ENCODE peak calls at places on chromosome 13, in eight cellular contexts. P is ovary, V is tibial nerve, S is IMR-90, U is transverse colon, O is sigmoid colon, A is GM12892, K is gastrocnemius medialis. D is an unnamed sample.
A peak's percentile ranks its signal among the peaks of the same experiment; 100 is the strongest.

GRCh38 chr13:108575430-108575829 is 54.0 kb upstream of the MYO16 start:
- DNase-seq in P (no peak), V (no peak), S (no peak), U (no peak), O (no peak), A (no peak), K (no peak), D (no peak)

GRCh38 chr13:99005609-99006008 is 27.7 kb upstream of the DOCK9 start:
- DNase-seq in P (no peak), V (no peak), S (no peak), U (no peak), O (no peak), A (no peak), K (no peak), D (no peak)

GRCh38 chr13:113272791-113273190 is 24.2 kb upstream of the LAMP1 start:
- DNase-seq in P (no peak), V (no peak), S (no peak), U (no peak), O (no peak), A (no peak), K (no peak), D (no peak)

GRCh38 chr13:34467450-34468083 is 474.5 kb upstream of the NBEA start:
- DNase-seq in P (no peak), V (no peak), S (no peak), U (no peak), O (no peak), A (no peak), K (no peak), D (no peak)

GRCh38 chr13:95155504-95155903 is 145.7 kb downstream of the ABCC4 start:
- DNase-seq in P (no peak), V (no peak), S (no peak), U (no peak), O (no peak), A (no peak), K (no peak), D (no peak)

GRCh38 chr13:64305246-64305645 is 2889.6 kb upstream of the PCDH20 start:
- DNase-seq in P (no peak), V (no peak), S (peak; percentile 58), U (no peak), O (no peak), A (no peak), K (no peak), D (no peak)

GRCh38 chr13:99374169-99374991 is 67.2 kb upstream of the GPR183 start:
- DNase-seq in P (no peak), V (no peak), S (no peak), U (no peak), O (no peak), A (no peak), K (no peak), D (no peak)

GRCh38 chr13:32408999-32409313 is 19.0 kb downstream of the N4BP2L1 start:
- DNase-seq in P (no peak), V (no peak), S (no peak), U (no peak), O (no peak), A (no peak), K (no peak), D (no peak)

GRCh38 chr13:94860981-94861407 is 148.6 kb upstream of the SOX21 start:
- DNase-seq in P (no peak), V (no peak), S (peak; percentile 13), U (no peak), O (no peak), A (no peak), K (no peak), D (no peak)

GRCh38 chr13:75839418-75839817 is 203.3 kb downstream of the LMO7 start:
- DNase-seq in P (no peak), V (no peak), S (no peak), U (no peak), O (no peak), A (no peak), K (no peak), D (no peak)

DNA sequence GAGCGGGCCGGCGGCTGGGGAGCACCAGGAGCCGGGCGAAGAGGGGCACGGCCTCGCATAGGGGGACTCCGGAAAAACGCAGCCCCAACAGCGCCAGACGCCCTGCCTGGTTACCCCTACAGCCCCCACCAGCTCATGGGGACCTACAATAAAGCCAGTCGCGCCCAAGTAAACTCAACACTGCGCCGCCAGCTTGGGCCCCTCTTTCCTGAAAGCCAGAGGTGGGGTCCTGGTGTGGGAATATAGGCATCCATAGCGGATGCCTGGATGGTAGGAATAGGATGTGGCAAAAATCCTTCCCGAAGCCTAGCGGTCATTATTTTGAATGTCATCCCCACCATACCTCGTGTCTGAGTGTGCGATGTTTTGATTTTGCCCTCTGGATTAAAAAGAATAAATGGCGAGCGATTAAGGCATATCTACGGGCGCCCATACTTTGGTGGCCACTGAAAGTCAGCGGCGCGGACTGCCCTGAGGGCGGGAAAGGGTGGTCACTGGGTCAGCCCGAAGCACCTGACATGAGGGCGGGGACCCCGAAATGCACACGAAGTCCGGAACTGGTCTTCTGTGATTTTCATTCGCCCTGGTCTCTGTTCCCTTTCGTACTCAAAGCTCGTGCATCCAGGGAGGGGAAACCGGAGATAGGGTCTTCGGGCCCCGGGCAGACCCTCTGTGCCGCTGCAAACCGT is at the start of the genes NHLRC3 and PROSER1:
- DNase-seq in P (peak; percentile 97), V (peak; percentile 88), S (peak; percentile 88), U (peak; percentile 92), O (peak; percentile 95), A (peak; percentile 27), K (peak; percentile 88), D (peak; percentile 33)
- TF ChIP-seq POLR2A in P (no peak), V (peak; percentile 42), S (peak; percentile 75), U (peak; percentile 49), O (peak; percentile 34), A (peak; percentile 68), K (peak; percentile 55), D (peak; percentile 80)

DNA sequence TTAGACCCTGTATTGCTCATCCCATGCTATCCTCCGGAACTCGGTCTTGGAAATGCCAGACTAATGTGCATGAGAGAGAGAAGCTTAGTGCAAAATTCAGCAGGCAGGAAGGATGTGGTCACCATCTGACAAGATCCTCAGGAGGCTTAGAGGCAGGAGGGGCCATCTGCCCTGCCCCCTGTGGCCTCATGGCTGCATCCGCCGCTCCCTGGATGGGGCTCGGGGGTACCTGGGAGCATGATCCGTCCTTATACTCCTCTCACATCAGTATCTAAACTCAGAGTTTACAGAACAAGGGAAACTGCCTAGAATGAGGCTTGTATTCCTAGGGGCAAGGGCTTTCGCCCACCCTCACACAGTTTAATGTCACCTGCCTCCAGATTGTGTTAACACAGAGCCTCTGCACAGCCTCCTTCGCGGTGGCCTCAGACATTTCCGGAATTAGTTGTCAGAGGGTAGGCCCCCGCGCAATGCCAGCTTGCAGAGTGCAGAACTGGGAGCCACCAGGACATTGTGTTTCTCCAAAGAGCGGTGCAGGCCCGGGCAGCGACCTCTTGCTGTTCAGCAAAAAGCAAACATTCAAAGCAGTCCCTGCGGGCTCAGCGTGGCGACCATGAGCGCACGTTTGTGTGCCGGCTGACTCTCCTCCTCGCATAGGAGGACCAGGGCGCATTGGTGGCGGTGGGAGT is 39.2 kb downstream of the GPR12 start:
- DNase-seq in P (no peak), V (no peak), S (no peak), U (peak; percentile 28), O (no peak), A (no peak), K (no peak), D (no peak)
- TF ChIP-seq POLR2A in P (no peak), V (no peak), S (no peak), U (no peak), O (no peak), A (no peak), K (no peak), D (no peak)

GRCh38 chr13:114314074-114314912 is at the start of gene CHAMP1:
- DNase-seq in P (peak; percentile 99), V (peak; percentile 91), S (peak; percentile 96), U (peak; percentile 97), O (peak; percentile 98), A (peak; percentile 80), K (peak; percentile 95), D (peak; percentile 81)
- TF ChIP-seq POLR2A in P (peak; percentile 84), V (peak; percentile 85), S (peak; percentile 96), U (peak; percentile 60), O (peak; percentile 26), A (peak; percentile 91), K (peak; percentile 88), D (peak; percentile 78)

GRCh38 chr13:61766667-61767058 is 351.0 kb upstream of the PCDH20 start:
- DNase-seq in P (no peak), V (no peak), S (no peak), U (no peak), O (no peak), A (no peak), K (no peak), D (no peak)

GRCh38 chr13:61761690-61762089 is 346.0 kb upstream of the PCDH20 start:
- DNase-seq in P (no peak), V (no peak), S (no peak), U (no peak), O (no peak), A (no peak), K (no peak), D (no peak)

GRCh38 chr13:61765940-61766666 is 350.5 kb upstream of the PCDH20 start:
- DNase-seq in P (no peak), V (no peak), S (no peak), U (no peak), O (no peak), A (no peak), K (no peak), D (no peak)

GRCh38 chr13:61768175-61768574 is 352.5 kb upstream of the PCDH20 start:
- DNase-seq in P (no peak), V (no peak), S (no peak), U (no peak), O (no peak), A (no peak), K (no peak), D (no peak)

DNA sequence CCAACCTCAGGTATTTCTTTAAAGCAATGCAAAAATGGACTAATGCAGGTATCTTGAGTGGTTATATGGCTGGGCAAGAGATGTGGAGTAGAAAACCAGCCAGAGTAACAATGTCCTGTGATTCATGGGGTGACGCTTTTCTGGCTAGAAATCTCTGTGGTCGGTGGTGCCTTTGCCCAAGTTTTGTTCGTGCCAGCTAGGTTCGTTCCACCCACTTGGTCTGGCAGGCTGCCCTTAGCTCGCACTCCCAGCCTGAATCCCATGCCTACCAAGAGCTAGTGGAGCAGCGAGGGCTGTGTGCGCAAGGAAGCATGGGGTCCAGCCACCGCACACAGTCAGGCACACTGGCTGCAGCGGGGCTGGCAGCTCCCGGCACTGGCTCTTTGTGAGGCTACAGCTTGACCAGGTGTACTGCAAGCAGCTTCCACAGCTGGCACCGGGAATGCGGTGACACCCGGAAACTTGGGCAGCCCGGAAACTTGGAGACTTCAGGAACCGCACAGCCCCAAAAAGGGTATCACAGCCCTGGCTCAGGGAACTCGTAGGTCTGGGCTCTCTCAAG is 349.6 kb upstream of the PCDH20 start:
- DNase-seq in P (no peak), V (no peak), S (no peak), U (no peak), O (no peak), A (no peak), K (no peak), D (no peak)
- TF ChIP-seq POLR2A in P (no peak), V (no peak), S (no peak), U (no peak), O (no peak), A (no peak), K (no peak), D (no peak)

D was measured in GM12891.